ENCODE peak calls at places on chromosomes 2 and 18, in six cellular contexts. B, Z, Q, M, X and Y are unnamed samples.

GRCh38 chr2:188518391-188518790 is 226.7 kb downstream of the GULP1 start:
- DNase-seq in B (no peak), Z (no peak), Q (no peak), M (no peak), X (no peak), Y (no peak)

GRCh38 chr2:110204408-110205385 is at the start of gene NPHP1:
- DNase-seq in B (peak), Z (peak), Q (peak), M (peak), X (peak), Y (peak)

GRCh38 chr2:46456789-46457188 is 22.6 kb upstream of the TMEM247 start:
- DNase-seq in B (no peak), Z (no peak), Q (no peak), M (no peak), X (no peak), Y (no peak)

GRCh38 chr2:122206101-122206500 is 450.6 kb downstream of the TSN start:
- DNase-seq in B (no peak), Z (no peak), Q (no peak), M (no peak), X (no peak), Y (no peak)

GRCh38 chr2:118250463-118250862 is 162.2 kb downstream of the INSIG2 start:
- DNase-seq in B (no peak), Z (no peak), Q (no peak), M (no peak), X (peak), Y (no peak)

GRCh38 chr2:65055427-65056214 is 595 bp upstream of the CEP68 start:
- DNase-seq in B (no peak), Z (peak), Q (no peak), M (no peak), X (no peak), Y (no peak)

GRCh38 chr2:29747786-29748470 is 173.5 kb downstream of the ALK start:
- DNase-seq in B (no peak), Z (no peak), Q (no peak), M (no peak), X (peak), Y (no peak)

GRCh38 chr18:10057808-10058791 is 144.3 kb downstream of the VAPA start:
- DNase-seq in B (no peak), Z (no peak), Q (no peak), M (no peak), X (no peak), Y (no peak)

GRCh38 chr18:10405014-10405493 is 49.4 kb upstream of the APCDD1 start:
- DNase-seq in B (no peak), Z (no peak), Q (no peak), M (no peak), X (no peak), Y (no peak)

GRCh38 chr18:72871091-72871490 is 3.3 kb upstream of the NETO1 start:
- DNase-seq in B (no peak), Z (no peak), Q (no peak), M (no peak), X (no peak), Y (no peak)

GRCh38 chr18:24835751-24836150 is 375.3 kb downstream of the HRH4 start:
- DNase-seq in B (no peak), Z (no peak), Q (no peak), M (no peak), X (no peak), Y (no peak)

GRCh38 chr18:3898866-3899613 is 449.1 kb downstream of the TGIF1 start:
- DNase-seq in B (no peak), Z (no peak), Q (no peak), M (no peak), X (no peak), Y (no peak)

GRCh38 chr18:3902676-3903075 is 452.7 kb downstream of the TGIF1 start:
- DNase-seq in B (no peak), Z (no peak), Q (no peak), M (no peak), X (no peak), Y (no peak)

GRCh38 chr18:3903341-3903740 is 453.4 kb downstream of the TGIF1 start:
- DNase-seq in B (no peak), Z (no peak), Q (no peak), M (no peak), X (no peak), Y (no peak)

GRCh38 chr18:3901042-3901441 is 451.1 kb downstream of the TGIF1 start:
- DNase-seq in B (no peak), Z (no peak), Q (no peak), M (no peak), X (no peak), Y (no peak)

GRCh38 chr18:3901811-3902210 is 451.8 kb downstream of the TGIF1 start:
- DNase-seq in B (no peak), Z (no peak), Q (no peak), M (no peak), X (no peak), Y (no peak)
- TF ChIP-seq TAF1 in B (no peak), Z (no peak), Q (no peak), M (no peak), X (no peak), Y (no peak)

GRCh38 chr18:55589625-55590291 is 1.8 kb upstream of the TCF4 start:
- DNase-seq in B (peak), Z (peak), Q (peak), M (peak), X (no peak), Y (peak)
- TF ChIP-seq POLR2A in B (peak), Z (peak), Q (peak), M (peak), X (no peak), Y (peak)

DNA sequence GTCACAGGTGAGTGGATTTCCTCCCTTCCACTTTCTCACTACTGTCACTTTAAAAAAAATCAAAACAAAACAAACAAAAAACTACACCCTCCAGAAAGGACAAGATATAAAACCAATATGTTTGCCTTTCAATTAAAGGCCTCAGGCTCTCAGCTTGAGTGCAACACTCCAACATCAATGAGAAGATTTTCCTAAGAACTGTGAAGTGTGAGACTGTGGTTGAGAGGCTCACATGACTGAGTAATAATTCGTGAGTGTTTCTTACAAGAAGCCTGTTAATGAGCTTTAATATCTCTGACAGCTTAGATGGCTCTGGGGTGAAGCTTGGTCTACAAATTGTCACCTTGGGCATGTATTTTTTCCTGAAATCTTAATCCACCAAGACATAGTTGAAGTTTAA is 216.1 kb downstream of the ETAA1 start:
- DNase-seq in B (no peak), Z (no peak), Q (no peak), M (no peak), X (no peak), Y (no peak)
- TF ChIP-seq TAF1 in B (no peak), Z (no peak), Q (no peak), M (no peak), X (no peak), Y (no peak)

GRCh38 chr2:145906356-145906755 is 1386.4 kb upstream of the ZEB2 start:
- DNase-seq in B (no peak), Z (no peak), Q (no peak), M (no peak), X (peak), Y (no peak)
- TF ChIP-seq POLR2A in B (no peak), Z (no peak), Q (no peak), M (no peak), X (no peak), Y (no peak)

GRCh38 chr18:41165625-41166024 is 789.4 kb upstream of the PIK3C3 start:
- DNase-seq in B (no peak), Z (no peak), Q (no peak), M (no peak), X (no peak), Y (no peak)
- TF ChIP-seq TAF1 in B (no peak), Z (no peak), Q (no peak), M (no peak), X (no peak), Y (no peak)

DNA sequence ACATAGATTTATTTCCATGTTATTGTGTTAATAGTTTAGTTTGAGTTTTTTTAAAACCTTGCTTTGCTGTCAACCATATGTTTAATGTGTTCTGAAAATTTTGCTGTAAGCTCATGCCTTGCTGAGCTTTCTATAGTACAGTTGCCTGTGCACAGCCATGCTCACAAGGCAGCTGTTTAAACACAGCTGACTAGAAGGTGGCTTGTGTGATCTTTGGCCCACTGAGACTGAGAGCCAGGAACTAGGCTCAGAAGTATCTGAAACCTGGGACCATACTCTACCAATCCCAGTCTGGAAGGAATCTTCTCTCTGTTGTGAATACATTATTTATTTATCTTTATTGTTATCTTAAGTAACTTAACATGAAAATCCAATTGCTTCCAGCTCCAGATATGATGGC is 350.5 kb downstream of the KIAA1328 start:
- DNase-seq in B (no peak), Z (no peak), Q (no peak), M (no peak), X (no peak), Y (no peak)
- TF ChIP-seq POLR2A in B (no peak), Z (no peak), Q (no peak), M (no peak), X (no peak), Y (no peak)

DNA sequence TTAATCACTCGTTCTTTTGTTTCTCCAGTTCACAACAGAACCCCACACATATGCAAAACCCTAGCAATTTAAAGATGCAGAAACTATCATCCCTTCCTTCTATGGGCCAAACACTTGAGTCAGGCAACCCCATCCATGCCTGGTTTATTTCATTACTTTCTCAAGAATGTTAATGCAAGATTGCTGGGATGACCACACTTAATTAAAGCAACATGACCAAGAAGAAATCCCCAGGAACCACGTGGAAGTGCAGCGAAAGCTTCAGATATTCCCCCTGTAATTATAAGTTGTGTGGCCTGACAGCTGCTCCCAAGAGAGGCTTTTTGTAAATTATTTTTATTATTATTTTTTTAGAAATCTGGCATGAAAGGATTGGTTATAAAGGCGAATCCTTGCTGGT is 246.2 kb upstream of the ID2 start:
- DNase-seq in B (no peak), Z (no peak), Q (no peak), M (no peak), X (no peak), Y (no peak)
- TF ChIP-seq TAF1 in B (no peak), Z (no peak), Q (no peak), M (no peak), X (no peak), Y (no peak)